ENCODE peak calls at places on chromosomes 11 and 22, in four cellular contexts. Q is mesenchymal stem cell, M is NCI-H748 treated with DMSO at 0.1 percent for 48 hours, T is hippocampal formation. D is an unnamed sample.

GRCh38 chr22:39528080-39528661 is 4.4 kb downstream of the RPS19BP1 start:
- DNase-seq in T (no peak), Q (peak; percentile 43), M (no peak), D (no peak)

GRCh38 chr11:64086263-64086938 is 50.7 kb downstream of the FLRT1 start:
- DNase-seq in Q (peak; percentile 2), M (peak; percentile 5), T (no peak), D (no peak)

GRCh38 chr22:47257566-47257965 is 495.1 kb downstream of the TBC1D22A start:
- DNase-seq in M (no peak), T (no peak), Q (no peak), D (no peak)

GRCh38 chr11:83194284-83195175 is 1.0 kb downstream of the ANKRD42 start:
- DNase-seq in T (no peak), M (no peak), Q (peak; percentile 94), D (peak; percentile 80)

GRCh38 chr11:130178441-130178971 is 18.9 kb downstream of the ST14 start:
- DNase-seq in T (no peak), M (no peak), Q (no peak), D (no peak)

GRCh38 chr22:50531546-50532352 is 1.9 kb upstream of the TYMP start:
- DNase-seq in T (no peak), Q (peak; percentile 85), M (no peak), D (peak; percentile 65)

GRCh38 chr22:18109410-18110193 is 1.0 kb upstream of the TUBA8 start:
- DNase-seq in T (no peak), Q (no peak), M (no peak), D (no peak)

GRCh38 chr11:112793416-112793815 is 167.8 kb upstream of the NCAM1 start:
- DNase-seq in Q (no peak), T (no peak), M (no peak), D (no peak)

GRCh38 chr11:119067371-119068222 is at the start of gene VPS11:
- DNase-seq in M (peak; percentile 79), T (peak; percentile 95), Q (peak; percentile 97), D (peak; percentile 90)

GRCh38 chr11:111846640-111847039 is 24.7 kb downstream of the ALG9 start:
- DNase-seq in Q (peak; percentile 70), T (no peak), M (no peak), D (peak; percentile 94)

GRCh38 chr11:6502382-6502781 is 5.3 kb downstream of the DNHD1 start:
- DNase-seq in M (no peak), Q (no peak), T (no peak), D (no peak)

GRCh38 chr22:22110548-22111266 is 128.1 kb upstream of the TOP3B start:
- DNase-seq in M (no peak), T (peak; percentile 45), Q (peak; percentile 57), D (peak; percentile 70)

GRCh38 chr11:119671048-119671447 is 58.0 kb downstream of the NECTIN1 start:
- DNase-seq in Q (peak; percentile 80), M (no peak), T (peak; percentile 69), D (peak; percentile 58)

GRCh38 chr22:27099896-27100295 is 442.5 kb downstream of the MIAT start:
- DNase-seq in M (no peak), T (no peak), Q (no peak), D (no peak)

GRCh38 chr11:2655834-2656622 is 43.8 kb downstream of the KCNQ1OT1 start:
- DNase-seq in M (no peak), T (no peak), Q (peak; percentile 50), D (peak; percentile 45)

GRCh38 chr11:13620063-13620462 is 48.4 kb upstream of the FAR1 start:
- DNase-seq in M (no peak), T (no peak), Q (no peak), D (no peak)

D was measured in amniotic epithelial cell.